ENCODE peak calls at places on chromosomes 11 and 22, in five cellular contexts. F is GM12878, U is HCT116, X is H1, I is K562. M is an unnamed sample.

GRCh38 chr22:24379536-24379935 is 47.9 kb upstream of the ADORA2A start:
- DNase-seq in F (no peak), U (no peak), X (no peak), I (no peak), M (no peak)

GRCh38 chr11:67484847-67485311 is 2.1 kb downstream of the AIP start:
- DNase-seq in F (peak), U (no peak), X (no peak), I (no peak), M (no peak)

GRCh38 chr11:70737816-70738630 is 339.7 kb downstream of the CTTN start:
- DNase-seq in F (no peak), U (no peak), X (no peak), I (no peak), M (no peak)

GRCh38 chr11:93852242-93852641 is 1.8 kb upstream of the VSTM5 start:
- DNase-seq in F (no peak), U (no peak), X (peak), I (no peak), M (no peak)

GRCh38 chr22:39942433-39943213 is 17.6 kb upstream of the TMA7B start:
- DNase-seq in F (no peak), U (no peak), X (no peak), I (no peak), M (no peak)

GRCh38 chr22:45946805-45947600 is 30.0 kb downstream of the WNT7B start:
- DNase-seq in F (no peak), U (no peak), X (no peak), I (no peak), M (no peak)

GRCh38 chr11:46603704-46604308 is 10.0 kb upstream of the AMBRA1 start:
- DNase-seq in F (no peak), U (no peak), X (no peak), I (no peak), M (no peak)

GRCh38 chr22:44171486-44172076 is 9.1 kb upstream of the PARVG start:
- DNase-seq in F (no peak), U (no peak), X (no peak), I (no peak), M (no peak)

GRCh38 chr22:42367980-42368378 is 64.2 kb downstream of the NFAM1 start:
- DNase-seq in F (no peak), U (no peak), X (no peak), I (no peak), M (no peak)

GRCh38 chr11:13965337-13965736 is 2.8 kb downstream of the SPON1 start:
- DNase-seq in F (no peak), U (no peak), X (no peak), I (no peak), M (peak)

GRCh38 chr11:8222820-8223512 is 40.7 kb downstream of the LMO1 start:
- DNase-seq in F (no peak), U (no peak), X (no peak), I (no peak), M (no peak)

GRCh38 chr11:4514196-4514595 is 30.8 kb upstream of the OR52M1 start:
- DNase-seq in F (no peak), U (no peak), X (no peak), I (no peak), M (no peak)

GRCh38 chr22:35617137-35617755 is at the start of gene MB:
- DNase-seq in F (no peak), U (no peak), X (no peak), I (no peak), M (no peak)

GRCh38 chr11:116829525-116830183 is at the start of gene APOC3:
- DNase-seq in F (no peak), U (no peak), X (no peak), I (no peak), M (peak)

GRCh38 chr11:116927163-116927772 is 89.8 kb upstream of the APOA1 start:
- DNase-seq in F (no peak), U (no peak), X (no peak), I (peak), M (peak)

GRCh38 chr22:39490135-39490798 is 11.8 kb upstream of the MIEF1 start:
- DNase-seq in F (no peak), U (peak), X (peak), I (peak), M (peak)

GRCh38 chr11:27705873-27706820 is 5.9 kb upstream of the BDNF start:
- DNase-seq in F (no peak), U (no peak), X (no peak), I (peak), M (peak)

GRCh38 chr11:69912161-69912910 is 93.1 kb upstream of the FGF3 start:
- DNase-seq in F (no peak), U (no peak), X (no peak), I (no peak), M (no peak)

GRCh38 chr11:75434051-75434450 is 1.0 kb upstream of the KLHL35 start:
- DNase-seq in F (no peak), U (no peak), X (no peak), I (no peak), M (no peak)

GRCh38 chr11:43802509-43802908 is 78.1 kb upstream of the ALKBH3 start:
- DNase-seq in F (no peak), U (no peak), X (no peak), I (no peak), M (peak)

GRCh38 chr22:48705159-48705916 is 1122.3 kb downstream of the BRD1 start:
- DNase-seq in F (no peak), U (no peak), X (no peak), I (no peak), M (peak)

GRCh38 chr22:36323182-36323854 is 64.4 kb downstream of the MYH9 start:
- DNase-seq in F (no peak), U (no peak), X (no peak), I (no peak), M (no peak)

GRCh38 chr11:65672180-65672860 is 9.6 kb upstream of the RELA start:
- DNase-seq in F (no peak), U (no peak), X (no peak), I (no peak), M (no peak)

GRCh38 chr11:95230054-95231034 is 658 bp downstream of the SESN3 start:
- DNase-seq in F (no peak), U (no peak), X (peak), I (peak), M (no peak)

GRCh38 chr11:83219095-83219494 is 25.6 kb downstream of the ANKRD42 start:
- DNase-seq in F (no peak), U (no peak), X (peak), I (no peak), M (peak)

GRCh38 chr11:102757823-102758549 is 22.4 kb downstream of the MMP10 start:
- DNase-seq in F (no peak), U (no peak), X (no peak), I (no peak), M (no peak)

GRCh38 chr22:36156515-36157419 is 3.8 kb downstream of the APOL3 start:
- DNase-seq in F (no peak), U (no peak), X (no peak), I (peak), M (peak)

GRCh38 chr11:119472186-119472855 is 49.3 kb upstream of the THY1 start:
- DNase-seq in F (no peak), U (no peak), X (no peak), I (no peak), M (peak)

GRCh38 chr11:31326470-31327148 is 42.9 kb downstream of the DCDC1 start:
- DNase-seq in F (no peak), U (no peak), X (no peak), I (no peak), M (no peak)

GRCh38 chr11:118142081-118142480 is 10.5 kb downstream of the SCN4B start:
- DNase-seq in F (no peak), U (no peak), X (no peak), I (no peak), M (no peak)

GRCh38 chr11:7577883-7578242 is 64.1 kb downstream of the PPFIBP2 start:
- DNase-seq in F (no peak), U (no peak), X (no peak), I (no peak), M (no peak)

GRCh38 chr11:1574256-1575242 is 2.5 kb upstream of the DUSP8 start:
- DNase-seq in F (no peak), U (no peak), X (peak), I (peak), M (no peak)
- TF ChIP-seq SRF in F (no peak), U (no peak), X (no peak), I (no peak), M (no peak)

GRCh38 chr11:18105086-18105801 is 638 bp downstream of the SAAL1 start:
- DNase-seq in F (no peak), U (no peak), X (no peak), I (no peak), M (no peak)
- H3K4me2 ChIP-seq in F (peak), U (peak), X (peak), I (peak), M (peak)

GRCh38 chr11:11155962-11156815 is 196.9 kb downstream of the CSNK2A3 start:
- DNase-seq in F (no peak), U (peak), X (peak), I (peak), M (no peak)
- TF ChIP-seq SRF in F (no peak), U (no peak), X (no peak), I (peak), M (no peak)

DNA sequence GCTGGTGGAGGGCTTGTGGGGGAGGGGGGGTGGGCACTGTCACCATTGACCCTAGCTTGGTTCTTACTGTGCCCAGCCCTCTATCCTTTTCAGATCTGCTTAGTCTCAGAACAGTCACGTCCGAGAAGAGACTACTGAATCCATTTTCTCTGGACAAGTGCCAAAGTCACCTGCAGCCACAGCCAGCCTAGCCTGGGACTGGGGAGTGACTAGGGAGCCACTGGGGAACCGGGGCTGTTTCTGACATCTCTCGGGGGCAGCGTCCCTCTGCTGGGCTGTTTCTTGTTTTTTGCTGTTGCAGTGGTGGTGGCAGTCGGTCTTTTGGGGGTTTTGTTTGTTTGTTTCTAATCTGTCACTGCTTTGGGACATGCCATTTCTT is 8.7 kb downstream of the SLC37A2 start:
- DNase-seq in F (no peak), U (no peak), X (no peak), I (no peak), M (no peak)
- H3K4me2 ChIP-seq in F (peak), U (no peak), X (no peak), I (no peak), M (peak)

GRCh38 chr11:63929616-63930015 is 9.2 kb upstream of the NAA40 start:
- DNase-seq in F (no peak), U (no peak), X (no peak), I (no peak), M (no peak)
- TF ChIP-seq SRF in F (no peak), U (no peak), X (no peak), I (no peak), M (no peak)